ENCODE peak calls at places on chromosome 9, in four cellular contexts. P is HEK293T, J is GM12878, X is K562. K is an unnamed sample.

GRCh38 chr9:112042769-112043168 is 132.3 kb downstream of the SUSD1 start:
- DNase-seq in P (no peak), J (no peak), X (no peak), K (no peak)

GRCh38 chr9:135857371-135857786 is 50.0 kb downstream of the CAMSAP1 start:
- DNase-seq in P (no peak), J (no peak), X (no peak), K (no peak)

GRCh38 chr9:136532799-136533774 is 12.8 kb downstream of the NOTCH1 start:
- DNase-seq in P (no peak), J (no peak), X (no peak), K (no peak)

GRCh38 chr9:135662758-135663450 is at the start of gene LCN9:
- DNase-seq in P (no peak), J (no peak), X (no peak), K (no peak)

GRCh38 chr9:129202613-129203555 is 24.8 kb upstream of the IER5L start:
- DNase-seq in P (peak; percentile 92), J (no peak), X (peak; percentile 90), K (peak; percentile 28)

GRCh38 chr9:98605116-98605515 is 103.6 kb downstream of the GABBR2 start:
- DNase-seq in P (no peak), J (no peak), X (no peak), K (no peak)

GRCh38 chr9:121685146-121685794 is 33.8 kb downstream of the DAB2IP start:
- DNase-seq in P (no peak), J (no peak), X (no peak), K (no peak)

GRCh38 chr9:112041536-112042243 is 133.4 kb downstream of the SUSD1 start:
- DNase-seq in P (no peak), J (no peak), X (no peak), K (peak; percentile 21)

GRCh38 chr9:89941875-89942274 is 337.1 kb downstream of the GADD45G start:
- DNase-seq in P (peak; percentile 25), J (no peak), X (no peak), K (no peak)

GRCh38 chr9:121599186-121599871 is 52.1 kb upstream of the DAB2IP start:
- DNase-seq in P (peak; percentile 78), J (no peak), X (no peak), K (peak; percentile 64)

GRCh38 chr9:117034862-117035261 is 347.8 kb downstream of the TRIM32 start:
- DNase-seq in P (peak; percentile 7), J (no peak), X (no peak), K (no peak)

GRCh38 chr9:84187090-84187489 is 153.5 kb downstream of the SLC28A3 start:
- DNase-seq in P (no peak), J (no peak), X (no peak), K (no peak)

GRCh38 chr9:27861887-27862286 is 288.6 kb upstream of the C9orf72 start:
- DNase-seq in P (no peak), J (no peak), X (no peak), K (no peak)

GRCh38 chr9:2723666-2724065 is 6.4 kb downstream of the KCNV2 start:
- DNase-seq in P (no peak), J (no peak), X (no peak), K (no peak)

GRCh38 chr9:27856748-27857147 is 283.5 kb upstream of the C9orf72 start:
- DNase-seq in P (no peak), J (no peak), X (no peak), K (no peak)

GRCh38 chr9:13728917-13729811 is 449.7 kb upstream of the MPDZ start:
- DNase-seq in P (no peak), J (no peak), X (no peak), K (no peak)

GRCh38 chr9:108142504-108143201 is 653.1 kb upstream of the KLF4 start:
- DNase-seq in P (no peak), J (no peak), X (no peak), K (no peak)

GRCh38 chr9:130343445-130343918 is 77.9 kb downstream of the HMCN2 start:
- DNase-seq in P (peak; percentile 66), J (no peak), X (peak; percentile 56), K (no peak)

GRCh38 chr9:133977421-133978201 is 14.5 kb downstream of the VAV2 start:
- DNase-seq in P (no peak), J (no peak), X (no peak), K (no peak)

GRCh38 chr9:137900584-137901310 is 23.2 kb downstream of the CACNA1B start:
- DNase-seq in P (no peak), J (no peak), X (no peak), K (no peak)

GRCh38 chr9:136521541-136521940 is 24.3 kb downstream of the NOTCH1 start:
- DNase-seq in P (no peak), J (no peak), X (no peak), K (no peak)

GRCh38 chr9:136088939-136089696 is 6.0 kb downstream of the NACC2 start:
- DNase-seq in P (no peak), J (no peak), X (no peak), K (no peak)

GRCh38 chr9:70133253-70134208 is 89.9 kb downstream of the MAMDC2 start:
- DNase-seq in P (no peak), J (no peak), X (no peak), K (no peak)

GRCh38 chr9:2087500-2088313 is 72.6 kb downstream of the SMARCA2 start:
- DNase-seq in P (peak; percentile 34), J (peak; percentile 45), X (peak; percentile 37), K (peak; percentile 25)

GRCh38 chr9:90095682-90096081 is 490.9 kb downstream of the GADD45G start:
- DNase-seq in P (no peak), J (no peak), X (no peak), K (no peak)

GRCh38 chr9:20044686-20045085 is 255.8 kb upstream of the SLC24A2 start:
- DNase-seq in P (no peak), J (no peak), X (no peak), K (no peak)

GRCh38 chr9:87445646-87446045 is 52.0 kb upstream of the DAPK1 start:
- DNase-seq in P (peak; percentile 68), J (peak; percentile 44), X (peak; percentile 70), K (no peak)

GRCh38 chr9:88971131-88971960 is 19.9 kb upstream of the S1PR3 start:
- DNase-seq in P (no peak), J (no peak), X (no peak), K (no peak)

GRCh38 chr9:130682490-130683121 is 11.0 kb upstream of the EXOSC2 start:
- DNase-seq in P (peak; percentile 77), J (no peak), X (peak; percentile 77), K (peak; percentile 62)

GRCh38 chr9:96379461-96379860 is 4.0 kb downstream of the SLC35D2 start:
- DNase-seq in P (no peak), J (no peak), X (no peak), K (no peak)

GRCh38 chr9:95552814-95553546 is 36.2 kb upstream of the PTCH1 start:
- DNase-seq in P (no peak), J (no peak), X (no peak), K (no peak)

GRCh38 chr9:21964925-21965385 is 29.2 kb downstream of the CDKN2A start:
- DNase-seq in P (no peak), J (no peak), X (no peak), K (no peak)

GRCh38 chr9:6000955-6001354 is 14.5 kb downstream of the RANBP6 start:
- DNase-seq in P (no peak), J (no peak), X (no peak), K (no peak)

GRCh38 chr9:68546596-68547390 is 6.1 kb upstream of the TMEM252 start:
- DNase-seq in P (no peak), J (peak; percentile 86), X (no peak), K (peak; percentile 18)

GRCh38 chr9:130903194-130904069 is 6.8 kb upstream of the QRFP start:
- DNase-seq in P (no peak), J (no peak), X (peak; percentile 70), K (no peak)

GRCh38 chr9:130352081-130352480 is 86.5 kb downstream of the HMCN2 start:
- DNase-seq in P (no peak), J (peak; percentile 12), X (no peak), K (no peak)

GRCh38 chr9:8779478-8779877 is 979.9 kb upstream of the DMAC1 start:
- DNase-seq in P (no peak), J (no peak), X (no peak), K (no peak)

GRCh38 chr9:133609311-133610098 is at the start of gene FAM163B:
- DNase-seq in P (peak; percentile 74), J (no peak), X (peak; percentile 74), K (no peak)

GRCh38 chr9:16571127-16571848 is 299.2 kb downstream of the BNC2 start:
- DNase-seq in P (no peak), J (no peak), X (no peak), K (no peak)
- TF ChIP-seq FOXK2 in P (no peak), J (no peak), X (no peak), K (no peak)

GRCh38 chr9:38162332-38162985 is 93.4 kb upstream of the SHB start:
- DNase-seq in P (no peak), J (no peak), X (no peak), K (no peak)

GRCh38 chr9:38166501-38166900 is 97.5 kb upstream of the SHB start:
- DNase-seq in P (no peak), J (no peak), X (no peak), K (no peak)

GRCh38 chr9:38160613-38161215 is 91.7 kb upstream of the SHB start:
- DNase-seq in P (peak; percentile 77), J (no peak), X (peak; percentile 79), K (peak; percentile 57)

GRCh38 chr9:38164659-38165221 is 95.7 kb upstream of the SHB start:
- DNase-seq in P (no peak), J (no peak), X (no peak), K (no peak)

DNA sequence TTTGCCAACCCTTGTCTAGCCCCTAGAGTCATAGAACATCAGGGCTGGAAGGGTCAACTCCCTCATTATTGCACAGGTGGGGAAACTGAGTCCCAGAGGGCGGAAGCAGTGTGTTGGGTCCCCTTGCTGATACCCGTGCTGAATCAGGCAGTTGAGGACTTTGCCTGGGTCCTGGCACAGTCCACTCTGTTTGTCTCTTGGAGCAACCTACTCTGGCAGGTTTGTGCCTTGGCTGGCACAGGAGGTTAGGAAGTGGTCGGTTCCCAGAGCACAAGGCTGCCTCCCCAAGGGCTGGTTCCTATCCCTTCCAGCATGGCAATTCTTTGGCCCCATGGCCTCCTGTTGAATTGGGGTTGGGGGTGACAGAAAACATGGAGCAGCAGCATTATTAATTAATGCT is 94.5 kb upstream of the SHB start:
- DNase-seq in P (no peak), J (no peak), X (no peak), K (no peak)
- TF ChIP-seq FOXK2 in P (no peak), J (no peak), X (no peak), K (no peak)

GRCh38 chr9:126862461-126862830 is 2.0 kb downstream of the ZBTB34 start:
- DNase-seq in P (no peak), J (no peak), X (no peak), K (no peak)
- TF ChIP-seq FOXK2 in P (no peak), J (no peak), X (no peak), K (no peak)

DNA sequence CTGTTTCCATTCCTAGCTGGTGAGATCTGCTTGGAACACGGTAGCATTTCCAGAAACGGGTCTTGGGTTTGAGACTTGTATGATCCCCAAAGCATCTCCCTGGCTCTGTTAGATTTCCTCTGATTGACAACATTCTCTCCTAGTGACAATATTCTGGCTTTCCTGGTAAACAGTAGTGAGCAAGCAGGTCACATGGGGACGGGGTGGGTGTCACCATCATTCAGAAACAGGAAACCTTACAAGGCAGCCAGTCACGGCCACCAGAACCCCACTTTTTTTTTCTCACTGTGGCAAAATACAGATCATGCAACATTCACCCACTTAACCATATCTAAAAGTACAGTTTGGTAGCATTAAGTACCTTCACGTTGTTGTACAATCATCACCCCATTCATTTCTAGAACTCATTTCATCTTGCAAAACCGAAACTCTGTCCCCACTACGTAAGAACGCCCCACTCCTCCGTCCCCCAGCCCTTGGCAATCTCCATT is 90.1 kb upstream of the LMX1B start:
- DNase-seq in P (no peak), J (no peak), X (no peak), K (no peak)
- TF ChIP-seq FOXK2 in P (no peak), J (no peak), X (no peak), K (no peak)

GRCh38 chr9:4424891-4425290 is 65.4 kb upstream of the SLC1A1 start:
- DNase-seq in P (no peak), J (no peak), X (no peak), K (no peak)
- TF ChIP-seq FOXK2 in P (no peak), J (no peak), X (no peak), K (no peak)